ENCODE peak calls at places on chromosome 5, in six cellular contexts. One of them, this sample, is unnamed.
A peak's percentile ranks its signal among the peaks of the same experiment; 100 is the strongest.

GRCh38 chr5:55278778-55279177 is 28.7 kb downstream of the DHX29 start:
- DNase-seq in BE2C: no peak
- DNase-seq in brain microvascular endothelial cell: peak; percentile 12
- DNase-seq in mucosa of descending colon: no peak
- DNase-seq in astrocyte: peak; percentile 72
- DNase-seq in upper lobe of right lung: no peak
- DNase-seq in this sample: no peak

GRCh38 chr5:68171101-68171558 is 44.4 kb upstream of the PIK3R1 start:
- DNase-seq in BE2C: no peak
- DNase-seq in brain microvascular endothelial cell: no peak
- DNase-seq in mucosa of descending colon: no peak
- DNase-seq in astrocyte: peak; percentile 55
- DNase-seq in upper lobe of right lung: no peak
- DNase-seq in this sample: no peak

GRCh38 chr5:102857090-102857818 is 102.1 kb downstream of the PAM start:
- DNase-seq in BE2C: no peak
- DNase-seq in brain microvascular endothelial cell: no peak
- DNase-seq in mucosa of descending colon: no peak
- DNase-seq in astrocyte: no peak
- DNase-seq in upper lobe of right lung: no peak
- DNase-seq in this sample: no peak

GRCh38 chr5:74075900-74076484 is 450.0 kb downstream of the ARHGEF28 start:
- DNase-seq in BE2C: no peak
- DNase-seq in brain microvascular endothelial cell: peak; percentile 8
- DNase-seq in mucosa of descending colon: no peak
- DNase-seq in astrocyte: no peak
- DNase-seq in upper lobe of right lung: no peak
- DNase-seq in this sample: no peak

GRCh38 chr5:63963080-63963735 is 963 bp upstream of the HTR1A start:
- DNase-seq in BE2C: peak; percentile 46
- DNase-seq in brain microvascular endothelial cell: peak; percentile 69
- DNase-seq in mucosa of descending colon: peak; percentile 81
- DNase-seq in astrocyte: peak; percentile 39
- DNase-seq in upper lobe of right lung: no peak
- DNase-seq in this sample: peak; percentile 57

GRCh38 chr5:156481741-156482140 is 154.8 kb downstream of the SGCD start:
- DNase-seq in BE2C: no peak
- DNase-seq in brain microvascular endothelial cell: no peak
- DNase-seq in mucosa of descending colon: no peak
- DNase-seq in astrocyte: peak; percentile 41
- DNase-seq in upper lobe of right lung: no peak
- DNase-seq in this sample: no peak

GRCh38 chr5:108238461-108238860 is 143.4 kb downstream of the FBXL17 start:
- DNase-seq in BE2C: no peak
- DNase-seq in brain microvascular endothelial cell: no peak
- DNase-seq in mucosa of descending colon: no peak
- DNase-seq in astrocyte: no peak
- DNase-seq in upper lobe of right lung: no peak
- DNase-seq in this sample: no peak

GRCh38 chr5:160105686-160106085 is 13.6 kb downstream of the PWWP2A start:
- DNase-seq in BE2C: no peak
- DNase-seq in brain microvascular endothelial cell: no peak
- DNase-seq in mucosa of descending colon: no peak
- DNase-seq in astrocyte: no peak
- DNase-seq in upper lobe of right lung: no peak
- DNase-seq in this sample: no peak

GRCh38 chr5:76337949-76338589 is 65.0 kb upstream of the IQGAP2 start:
- DNase-seq in BE2C: peak; percentile 9
- DNase-seq in brain microvascular endothelial cell: peak; percentile 64
- DNase-seq in mucosa of descending colon: peak; percentile 78
- DNase-seq in astrocyte: peak; percentile 70
- DNase-seq in upper lobe of right lung: no peak
- DNase-seq in this sample: peak; percentile 79

GRCh38 chr5:75681125-75681830 is 36.0 kb downstream of the POC5 start:
- DNase-seq in BE2C: no peak
- DNase-seq in brain microvascular endothelial cell: no peak
- DNase-seq in mucosa of descending colon: no peak
- DNase-seq in astrocyte: peak; percentile 30
- DNase-seq in upper lobe of right lung: no peak
- DNase-seq in this sample: no peak

GRCh38 chr5:159456722-159457462 is 126.6 kb upstream of the IL12B start:
- DNase-seq in BE2C: no peak
- DNase-seq in brain microvascular endothelial cell: no peak
- DNase-seq in mucosa of descending colon: no peak
- DNase-seq in astrocyte: peak; percentile 51
- DNase-seq in upper lobe of right lung: no peak
- DNase-seq in this sample: no peak

GRCh38 chr5:142922223-142922952 is 152.2 kb downstream of the ARHGAP26 start:
- DNase-seq in BE2C: no peak
- DNase-seq in brain microvascular endothelial cell: no peak
- DNase-seq in mucosa of descending colon: no peak
- DNase-seq in astrocyte: peak; percentile 35
- DNase-seq in upper lobe of right lung: no peak
- DNase-seq in this sample: no peak

GRCh38 chr5:93582677-93583524 is at the start of gene NR2F1:
- DNase-seq in BE2C: peak; percentile 90
- DNase-seq in brain microvascular endothelial cell: peak; percentile 99
- DNase-seq in mucosa of descending colon: peak; percentile 61
- DNase-seq in astrocyte: peak; percentile 100
- DNase-seq in upper lobe of right lung: no peak
- DNase-seq in this sample: peak; percentile 85
- TF ChIP-seq CTCF in BE2C: no peak
- TF ChIP-seq CTCF in brain microvascular endothelial cell: peak; percentile 4
- TF ChIP-seq CTCF in mucosa of descending colon: no peak
- TF ChIP-seq CTCF in astrocyte: no peak
- TF ChIP-seq CTCF in upper lobe of right lung: no peak
- TF ChIP-seq CTCF in this sample: no peak

GRCh38 chr5:1058549-1058945 is 49.9 kb downstream of the NKD2 start:
- DNase-seq in BE2C: no peak
- DNase-seq in brain microvascular endothelial cell: no peak
- DNase-seq in mucosa of descending colon: no peak
- DNase-seq in astrocyte: no peak
- DNase-seq in upper lobe of right lung: no peak
- DNase-seq in this sample: no peak

GRCh38 chr5:1057841-1058548 is 49.4 kb downstream of the NKD2 start:
- DNase-seq in BE2C: no peak
- DNase-seq in brain microvascular endothelial cell: no peak
- DNase-seq in mucosa of descending colon: no peak
- DNase-seq in astrocyte: no peak
- DNase-seq in upper lobe of right lung: no peak
- DNase-seq in this sample: no peak

GRCh38 chr5:1055896-1056610 is 47.5 kb downstream of the NKD2 start:
- DNase-seq in BE2C: no peak
- DNase-seq in brain microvascular endothelial cell: no peak
- DNase-seq in mucosa of descending colon: no peak
- DNase-seq in astrocyte: no peak
- DNase-seq in upper lobe of right lung: no peak
- DNase-seq in this sample: no peak

GRCh38 chr5:1057485-1057825 is 48.9 kb downstream of the NKD2 start:
- DNase-seq in BE2C: no peak
- DNase-seq in brain microvascular endothelial cell: no peak
- DNase-seq in mucosa of descending colon: no peak
- DNase-seq in astrocyte: no peak
- DNase-seq in upper lobe of right lung: no peak
- DNase-seq in this sample: no peak

DNA sequence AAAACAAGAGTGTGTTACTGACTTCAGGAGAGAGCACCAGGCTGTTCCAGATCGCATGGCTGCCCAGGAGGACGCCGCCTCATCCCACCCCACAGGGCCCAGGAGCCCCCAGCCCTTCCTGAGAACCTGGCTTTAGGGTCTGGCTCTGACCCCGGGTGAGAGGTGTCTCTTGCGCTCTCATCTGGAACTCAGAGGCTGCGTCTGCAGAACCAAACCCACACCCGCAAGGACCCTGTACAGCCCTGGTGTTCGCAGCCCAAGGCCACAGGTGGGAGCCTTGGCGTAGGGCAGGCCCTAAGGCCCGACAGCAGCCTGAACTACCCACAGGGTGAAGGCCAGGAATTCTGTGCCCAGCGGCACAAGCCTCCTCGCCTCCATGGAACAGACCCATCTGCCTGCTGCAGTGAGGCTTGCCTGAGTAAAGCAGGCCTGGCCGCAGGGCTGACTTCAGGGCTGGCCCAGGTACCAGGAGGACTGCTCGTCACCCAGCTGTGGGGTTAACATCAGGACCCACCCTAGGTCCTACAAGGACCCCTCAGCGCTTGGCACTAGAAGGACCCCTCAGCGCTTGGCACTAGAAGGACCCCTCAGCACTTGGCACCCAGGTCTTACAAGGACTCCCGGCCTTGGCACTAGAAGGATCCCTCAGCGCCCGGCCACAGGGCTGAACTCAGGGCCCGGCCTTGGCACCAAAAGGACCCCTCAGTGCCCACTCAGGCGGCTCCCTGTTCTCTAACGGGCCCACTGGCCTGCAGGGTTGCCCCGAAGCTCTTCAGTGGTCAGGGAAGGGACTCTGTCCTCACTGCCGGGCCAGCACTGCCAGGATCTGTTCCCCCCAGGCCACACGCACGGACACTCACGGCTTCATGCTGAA is 48.2 kb downstream of the NKD2 start:
- DNase-seq in BE2C: no peak
- DNase-seq in brain microvascular endothelial cell: no peak
- DNase-seq in mucosa of descending colon: no peak
- DNase-seq in astrocyte: no peak
- DNase-seq in upper lobe of right lung: no peak
- DNase-seq in this sample: no peak
- H3K36me3 ChIP-seq in BE2C: no peaks in the 10 kb centered on the region
- H3K36me3 ChIP-seq in brain microvascular endothelial cell: no peaks in the 10 kb centered on the region
- H3K36me3 ChIP-seq in mucosa of descending colon: no peaks in the 10 kb centered on the region
- H3K36me3 ChIP-seq in astrocyte: no peaks in the 10 kb centered on the region
- H3K36me3 ChIP-seq in upper lobe of right lung: peaks cover 73% of the 10 kb centered on the region
- H3K36me3 ChIP-seq in this sample: peaks cover 68% of the 10 kb centered on the region

GRCh38 chr5:151223447-151224264 is at the start of gene CCDC69:
- DNase-seq in BE2C: peak; percentile 78
- DNase-seq in brain microvascular endothelial cell: peak; percentile 56
- DNase-seq in mucosa of descending colon: peak; percentile 82
- DNase-seq in astrocyte: peak; percentile 65
- DNase-seq in upper lobe of right lung: peak; percentile 91
- DNase-seq in this sample: peak; percentile 80
- TF ChIP-seq CTCF in BE2C: no peak
- TF ChIP-seq CTCF in brain microvascular endothelial cell: peak; percentile 51
- TF ChIP-seq CTCF in mucosa of descending colon: no peak
- TF ChIP-seq CTCF in astrocyte: no peak
- TF ChIP-seq CTCF in upper lobe of right lung: peak; percentile 28
- TF ChIP-seq CTCF in this sample: peak; percentile 15

GRCh38 chr5:135365281-135365680 is 33.8 kb downstream of the MACROH2A1 start:
- DNase-seq in BE2C: no peak
- DNase-seq in brain microvascular endothelial cell: no peak
- DNase-seq in mucosa of descending colon: no peak
- DNase-seq in astrocyte: no peak
- DNase-seq in upper lobe of right lung: no peak
- DNase-seq in this sample: no peak

GRCh38 chr5:135364416-135365262 is 34.4 kb downstream of the MACROH2A1 start:
- DNase-seq in BE2C: no peak
- DNase-seq in brain microvascular endothelial cell: no peak
- DNase-seq in mucosa of descending colon: peak; percentile 86
- DNase-seq in astrocyte: no peak
- DNase-seq in upper lobe of right lung: no peak
- DNase-seq in this sample: no peak

GRCh38 chr5:135369952-135370351 is 29.1 kb downstream of the MACROH2A1 start:
- DNase-seq in BE2C: no peak
- DNase-seq in brain microvascular endothelial cell: no peak
- DNase-seq in mucosa of descending colon: no peak
- DNase-seq in astrocyte: no peak
- DNase-seq in upper lobe of right lung: no peak
- DNase-seq in this sample: no peak

GRCh38 chr5:135367070-135367469 is 32.0 kb downstream of the MACROH2A1 start:
- DNase-seq in BE2C: no peak
- DNase-seq in brain microvascular endothelial cell: no peak
- DNase-seq in mucosa of descending colon: no peak
- DNase-seq in astrocyte: no peak
- DNase-seq in upper lobe of right lung: no peak
- DNase-seq in this sample: no peak

DNA sequence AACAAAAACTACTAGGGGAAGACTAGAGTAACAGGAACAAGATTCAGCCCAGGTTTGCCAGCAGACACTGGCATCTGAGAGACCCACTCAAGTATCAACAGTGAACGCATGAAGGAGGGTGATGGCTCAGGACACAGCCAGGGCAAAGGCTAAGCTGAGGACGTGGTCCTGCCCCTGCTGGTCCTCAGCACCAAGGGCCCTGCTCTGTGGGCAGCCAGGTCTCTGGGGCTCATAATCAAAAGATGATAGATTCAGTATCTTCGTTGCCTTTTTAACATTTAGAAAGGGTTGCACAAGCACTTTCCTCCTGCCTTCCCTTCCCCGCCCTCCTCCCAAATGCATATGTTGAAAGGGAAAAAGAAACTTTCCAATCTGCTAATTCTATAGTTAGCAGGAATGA is 31.5 kb downstream of the MACROH2A1 start:
- DNase-seq in BE2C: no peak
- DNase-seq in brain microvascular endothelial cell: no peak
- DNase-seq in mucosa of descending colon: no peak
- DNase-seq in astrocyte: no peak
- DNase-seq in upper lobe of right lung: no peak
- DNase-seq in this sample: no peak
- H3K36me3 ChIP-seq in BE2C: peaks cover 78% of the 10 kb centered on the region
- H3K36me3 ChIP-seq in brain microvascular endothelial cell: peaks cover 43% of the 10 kb centered on the region
- H3K36me3 ChIP-seq in mucosa of descending colon: peaks cover 5% of the 10 kb centered on the region
- H3K36me3 ChIP-seq in astrocyte: peaks cover 32% of the 10 kb centered on the region
- H3K36me3 ChIP-seq in upper lobe of right lung: peaks cover 73% of the 10 kb centered on the region
- H3K36me3 ChIP-seq in this sample: peaks cover 93% of the 10 kb centered on the region

DNA sequence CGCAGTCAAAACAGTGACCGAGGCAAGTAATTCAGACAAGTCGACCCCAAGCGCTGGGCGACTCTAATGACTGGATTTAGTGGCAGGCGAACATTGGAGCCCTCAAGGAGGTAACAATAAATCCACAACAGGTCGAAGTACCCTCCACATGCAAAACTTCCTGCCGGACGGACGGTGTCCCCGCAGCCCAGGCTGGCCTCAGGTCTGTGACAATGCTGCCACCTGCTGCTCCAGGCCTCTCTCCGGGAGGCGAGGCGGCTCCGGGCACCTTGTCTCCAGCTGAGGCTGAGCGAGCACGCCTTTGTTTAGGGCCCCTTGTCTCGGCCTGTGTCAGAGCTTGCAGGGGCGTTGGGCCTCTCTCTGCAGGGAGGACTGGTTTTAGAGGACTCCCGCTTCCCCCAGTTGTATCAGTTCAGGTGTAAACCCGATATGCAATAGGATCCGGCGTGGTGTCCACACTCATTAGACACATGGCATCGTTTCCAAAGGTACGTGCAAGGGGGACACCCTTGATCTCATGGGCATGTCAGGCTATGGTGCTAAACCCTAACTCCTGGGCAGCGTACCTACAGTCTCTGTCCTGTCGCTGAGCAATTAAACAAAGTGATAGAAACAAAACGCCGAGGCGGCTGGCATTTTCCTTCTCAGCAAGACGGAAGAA is 628.0 kb upstream of the ADAMTS16 start:
- DNase-seq in BE2C: peak; percentile 28
- DNase-seq in brain microvascular endothelial cell: no peak
- DNase-seq in mucosa of descending colon: no peak
- DNase-seq in astrocyte: peak; percentile 10
- DNase-seq in upper lobe of right lung: peak; percentile 88
- DNase-seq in this sample: peak; percentile 85
- TF ChIP-seq CTCF in BE2C: peak; percentile 24
- TF ChIP-seq CTCF in brain microvascular endothelial cell: no peak
- TF ChIP-seq CTCF in mucosa of descending colon: no peak
- TF ChIP-seq CTCF in astrocyte: peak; percentile 21
- TF ChIP-seq CTCF in upper lobe of right lung: peak; percentile 45
- TF ChIP-seq CTCF in this sample: peak; percentile 97

This sample was measured in WERI-Rb-1.